ENCODE peak calls at places on chromosome 3, in eight cellular contexts. N is nephron progenitor cell, E is foreskin keratinocyte, A is HL-60, H is thoracic aorta, O is upper lobe of left lung, D is Peyer's patch, Y is WTC11. T is an unnamed sample.
A peak's percentile ranks its signal among the peaks of the same experiment; 100 is the strongest.

GRCh38 chr3:43055806-43056770 is 49.8 kb downstream of the POMGNT2 start:
- DNase-seq in A (no peak), H (no peak), O (no peak), D (no peak), E (no peak), N (no peak), Y (no peak), T (no peak)

GRCh38 chr3:19046440-19046839 is 101.9 kb upstream of the KCNH8 start:
- DNase-seq in E (no peak), H (no peak), N (no peak), D (no peak), Y (no peak), O (no peak), A (no peak), T (peak; percentile 18)

GRCh38 chr3:141542989-141543388 is 56.2 kb downstream of the RASA2 start:
- DNase-seq in N (no peak), H (no peak), A (no peak), E (no peak), O (no peak), D (no peak), Y (no peak), T (no peak)

GRCh38 chr3:170220871-170221270 is 1.4 kb upstream of the PRKCI start:
- DNase-seq in H (no peak), Y (no peak), D (no peak), O (no peak), A (no peak), E (peak; percentile 46), N (no peak), T (no peak)

GRCh38 chr3:102715030-102715697 is 280.3 kb downstream of the ZPLD1 start:
- DNase-seq in H (no peak), Y (no peak), A (peak; percentile 35), E (peak; percentile 65), D (no peak), N (no peak), O (no peak), T (no peak)

GRCh38 chr3:73480187-73480672 is 144.5 kb downstream of the PDZRN3 start:
- DNase-seq in A (no peak), N (peak; percentile 11), H (no peak), O (peak; percentile 55), E (no peak), D (no peak), Y (no peak), T (no peak)

GRCh38 chr3:32865364-32865763 is 47.6 kb downstream of the TRIM71 start:
- DNase-seq in N (no peak), H (no peak), D (no peak), Y (no peak), A (no peak), O (no peak), E (peak; percentile 27), T (no peak)

GRCh38 chr3:58237238-58237939 is at the start of gene ABHD6:
- DNase-seq in H (peak; percentile 32), D (peak; percentile 89), E (peak; percentile 42), A (peak; percentile 43), O (peak; percentile 71), Y (peak; percentile 79), N (peak; percentile 90), T (peak; percentile 86)

GRCh38 chr3:3069723-3070122 is 40.5 kb downstream of the IL5RA start:
- DNase-seq in H (no peak), A (no peak), D (no peak), E (no peak), N (no peak), O (no peak), Y (no peak), T (no peak)

GRCh38 chr3:113111308-113111707 is 100.0 kb upstream of the BOC start:
- DNase-seq in O (no peak), D (no peak), A (no peak), E (no peak), H (no peak), N (no peak), Y (no peak), T (no peak)

GRCh38 chr3:40546811-40547210 is 22.1 kb downstream of the ZNF621 start:
- DNase-seq in A (no peak), H (no peak), E (no peak), O (no peak), D (no peak), N (no peak), Y (no peak), T (no peak)

GRCh38 chr3:187946031-187946691 is 200.9 kb upstream of the BCL6 start:
- DNase-seq in A (no peak), O (no peak), N (no peak), E (no peak), Y (no peak), H (no peak), D (no peak), T (peak; percentile 90)

GRCh38 chr3:18611991-18612390 is 186.9 kb upstream of the SATB1 start:
- DNase-seq in D (no peak), H (no peak), Y (no peak), O (no peak), E (no peak), A (no peak), N (no peak), T (no peak)

GRCh38 chr3:128378631-128379347 is 87.9 kb downstream of the DNAJB8 start:
- DNase-seq in Y (no peak), N (peak; percentile 46), E (no peak), H (no peak), D (no peak), O (peak; percentile 34), A (no peak), T (no peak)

DNA sequence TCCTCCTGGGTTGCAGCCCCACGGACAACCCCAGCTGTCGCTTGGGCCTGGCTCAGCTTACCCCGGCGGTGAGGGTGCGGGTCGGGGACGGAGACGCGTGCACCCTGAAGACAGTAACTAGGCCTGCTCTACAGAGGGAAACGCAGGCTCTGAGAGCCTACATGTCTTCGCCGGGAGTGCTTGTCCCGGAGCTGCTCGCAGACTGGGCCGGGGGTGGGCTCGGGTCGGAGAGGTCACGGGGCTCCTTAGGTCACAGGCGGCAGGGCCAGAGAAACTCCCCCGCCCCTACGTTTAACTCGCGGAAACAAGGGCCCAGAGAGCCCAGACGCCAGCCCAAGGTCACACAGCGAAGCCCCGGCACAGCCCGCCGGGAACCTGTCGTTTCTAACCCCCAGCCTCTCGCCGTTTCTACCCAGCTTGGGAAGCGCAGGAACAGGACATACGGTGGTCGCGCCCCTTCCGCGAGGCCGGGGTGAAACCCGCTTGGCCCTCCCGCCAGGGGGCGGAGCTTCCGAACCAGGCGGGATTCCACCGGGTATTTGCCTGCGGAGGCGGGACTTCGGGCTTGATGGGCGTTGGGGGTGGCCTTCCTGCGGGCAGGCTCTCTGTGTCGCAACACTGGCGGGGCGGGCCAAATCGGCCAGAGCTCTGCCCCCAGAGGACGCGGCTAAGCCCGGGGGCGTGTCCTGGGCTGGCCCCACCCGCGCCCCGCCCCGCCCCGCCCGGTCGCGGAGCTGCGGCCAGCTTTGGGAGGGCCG is at the start of gene HDAC11:
- DNase-seq in Y (peak; percentile 99), O (peak; percentile 99), H (peak; percentile 96), N (peak; percentile 99), D (peak; percentile 100), E (peak; percentile 78), A (peak; percentile 95), T (peak; percentile 98)
- TF ChIP-seq CTCF in Y (no peak), O (peak; percentile 33), H (peak; percentile 34), N (no peak), D (peak; percentile 33), E (peak; percentile 20), A (no peak), T (no peak)

GRCh38 chr3:50212502-50212901 is 7.4 kb downstream of the SLC38A3 start:
- DNase-seq in H (no peak), O (no peak), D (no peak), A (no peak), N (no peak), Y (peak; percentile 50), E (no peak), T (no peak)
- TF ChIP-seq CTCF in H (no peak), O (no peak), D (no peak), A (no peak), N (peak; percentile 22), Y (peak; percentile 12), E (no peak), T (peak; percentile 17)

GRCh38 chr3:135412475-135412874 is 553.1 kb upstream of the PPP2R3A start:
- DNase-seq in E (no peak), A (no peak), N (no peak), Y (peak; percentile 28), D (no peak), H (no peak), O (no peak), T (no peak)
- TF ChIP-seq CTCF in E (no peak), A (no peak), N (no peak), Y (no peak), D (no peak), H (no peak), O (no peak), T (no peak)

DNA sequence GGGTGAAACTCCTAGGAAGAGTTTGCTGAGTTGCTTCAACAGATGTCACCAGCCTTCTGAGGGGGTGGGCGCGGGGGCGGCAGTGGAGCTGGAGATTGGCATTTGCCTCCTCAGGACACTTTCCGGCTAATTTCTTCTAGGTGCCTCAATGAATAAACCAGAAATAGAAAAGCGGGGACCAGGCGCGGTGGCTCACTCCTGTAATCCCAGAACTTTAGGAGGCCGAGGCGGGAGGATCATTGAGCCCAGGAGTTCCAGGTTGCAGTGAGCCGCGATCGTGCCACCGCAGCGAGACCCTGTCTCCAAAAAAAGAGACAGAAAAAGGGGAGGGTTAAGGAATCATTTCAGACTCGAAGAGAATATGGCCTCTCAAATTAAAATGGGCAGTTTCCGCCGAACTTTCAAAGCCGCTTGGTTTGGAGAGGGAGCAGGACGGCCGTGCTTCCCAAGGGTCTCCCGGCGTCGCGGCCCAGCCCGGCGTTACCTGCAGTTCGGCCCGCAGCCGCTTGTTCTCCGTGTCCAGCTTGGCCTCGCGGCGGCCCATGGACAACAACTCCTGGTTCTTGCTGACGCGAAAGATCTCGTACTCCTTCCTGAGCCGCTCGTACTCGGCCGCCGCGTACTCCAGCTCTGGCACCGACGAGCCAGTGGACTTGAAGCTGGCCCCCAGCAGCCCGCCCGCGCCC is 587 bp downstream of the NPHP3 start:
- DNase-seq in E (no peak), N (peak; percentile 23), O (peak; percentile 69), A (peak; percentile 56), Y (peak; percentile 79), D (no peak), H (peak; percentile 36), T (no peak)
- TF ChIP-seq CTCF in E (no peak), N (no peak), O (no peak), A (no peak), Y (no peak), D (no peak), H (peak; percentile 53), T (no peak)

DNA sequence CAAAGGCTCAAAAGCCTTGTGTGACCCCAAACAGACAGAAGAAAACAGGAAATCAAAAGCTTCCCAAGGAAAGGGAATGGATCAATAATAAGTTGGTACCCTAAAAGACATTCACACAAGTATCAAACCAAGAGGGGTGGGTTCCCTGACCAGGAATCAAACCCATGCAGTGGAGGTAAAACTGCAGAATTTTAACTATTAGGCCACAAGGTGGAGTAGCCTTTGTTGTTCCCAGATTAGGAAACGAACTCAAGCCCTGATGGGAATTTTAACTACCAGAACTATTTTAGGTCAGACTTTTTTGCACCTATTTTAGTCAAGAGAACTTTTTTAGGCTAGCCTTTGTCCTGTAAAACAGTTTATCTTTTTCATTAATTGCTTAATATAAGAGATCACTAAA is 31.4 kb downstream of the SETMAR start:
- DNase-seq in D (no peak), Y (no peak), N (no peak), O (no peak), E (no peak), A (no peak), H (no peak), T (no peak)
- TF ChIP-seq CTCF in D (no peak), Y (no peak), N (no peak), O (no peak), E (peak; percentile 33), A (no peak), H (no peak), T (peak; percentile 57)